ENCODE peak calls at places on chromosomes 16 and 17, in nine cellular contexts. W is NT2/D1; Z is glutamatergic neuron; U is coronary artery; F is heart right ventricle; X is HFFc6; K is activated T-cell treated with anti-CD3 and anti-CD28 coated beads, Interleukin-2, amount 50 U/mL, for 72 hours; L is lung; D is H7. V is an unnamed sample.

GRCh38 chr17:58703137-58703846 is 10.9 kb downstream of the RAD51C start:
- DNase-seq in D (no peak), X (peak; percentile 42), L (no peak), W (no peak), F (no peak), Z (no peak), U (no peak), K (no peak), V (no peak)

GRCh38 chr16:10525214-10525825 is 55.1 kb downstream of the EMP2 start:
- DNase-seq in X (no peak), K (no peak), F (no peak), L (no peak), U (no peak), W (no peak), D (no peak), Z (no peak), V (no peak)

GRCh38 chr16:21222495-21223337 is 10.8 kb upstream of the ANKS4B start:
- DNase-seq in L (no peak), X (no peak), D (no peak), K (no peak), W (no peak), U (no peak), Z (no peak), F (no peak), V (no peak)

GRCh38 chr16:66900721-66901441 is 17.8 kb downstream of the CDH16 start:
- DNase-seq in D (peak; percentile 49), K (no peak), X (no peak), W (no peak), U (no peak), Z (no peak), L (no peak), F (peak; percentile 33), V (no peak)

GRCh38 chr16:1216296-1216619 is 8.8 kb downstream of the TPSG1 start:
- DNase-seq in Z (no peak), U (no peak), W (no peak), K (no peak), D (peak; percentile 64), L (no peak), F (no peak), X (no peak), V (peak; percentile 3)

GRCh38 chr17:6476834-6477210 is 32.6 kb downstream of the PIMREG start:
- DNase-seq in Z (no peak), W (no peak), X (no peak), F (no peak), U (no peak), L (no peak), K (no peak), D (no peak), V (no peak)

GRCh38 chr16:82033683-82034300 is 1.3 kb upstream of the HSD17B2 start:
- DNase-seq in D (no peak), W (no peak), L (no peak), K (no peak), Z (no peak), X (no peak), F (no peak), U (no peak), V (no peak)

GRCh38 chr17:13016881-13017622 is 775 bp downstream of the ELAC2 start:
- DNase-seq in F (no peak), U (no peak), Z (no peak), D (no peak), W (no peak), K (no peak), X (peak; percentile 28), L (no peak), V (no peak)

GRCh38 chr17:81420769-81421462 is 25.7 kb downstream of the BAHCC1 start:
- DNase-seq in U (peak; percentile 91), K (no peak), D (no peak), Z (no peak), X (no peak), L (no peak), W (no peak), F (peak; percentile 66), V (no peak)

GRCh38 chr17:2954898-2955445 is 108.4 kb downstream of the OR1D5 start:
- DNase-seq in W (no peak), D (no peak), K (peak; percentile 17), Z (no peak), U (no peak), L (no peak), X (peak; percentile 92), F (no peak), V (peak; percentile 0)

GRCh38 chr16:67436640-67437193 is 5.8 kb downstream of the HSD11B2 start:
- DNase-seq in F (no peak), K (no peak), Z (no peak), X (no peak), W (no peak), L (no peak), U (no peak), D (no peak), V (no peak)

GRCh38 chr16:23055481-23055880 is 93.8 kb downstream of the USP31 start:
- DNase-seq in L (no peak), Z (no peak), F (no peak), D (no peak), K (no peak), U (no peak), X (no peak), W (no peak), V (no peak)

GRCh38 chr17:66747561-66748275 is 87.2 kb upstream of the CACNG5 start:
- DNase-seq in F (no peak), L (no peak), D (no peak), W (no peak), X (peak; percentile 46), U (no peak), K (no peak), Z (peak; percentile 62), V (no peak)

GRCh38 chr16:24931091-24931490 is 84.1 kb downstream of the ARHGAP17 start:
- DNase-seq in F (no peak), Z (no peak), U (no peak), D (no peak), W (no peak), L (no peak), K (no peak), X (no peak), V (no peak)

GRCh38 chr17:227581-228222 is 46.3 kb upstream of the DOC2B start:
- DNase-seq in Z (no peak), X (no peak), K (no peak), D (no peak), U (no peak), W (no peak), F (no peak), L (no peak), V (no peak)

GRCh38 chr17:4605826-4606225 is 21.5 kb downstream of the SMTNL2 start:
- DNase-seq in X (no peak), K (no peak), W (no peak), L (no peak), Z (no peak), F (peak; percentile 55), U (no peak), D (peak; percentile 49), V (no peak)

GRCh38 chr17:57666198-57666870 is 78.8 kb downstream of the CCDC182 start:
- DNase-seq in W (no peak), X (no peak), D (no peak), Z (no peak), K (no peak), U (peak; percentile 38), L (no peak), F (peak; percentile 1), V (no peak)

GRCh38 chr16:62280556-62280955 is 244.3 kb upstream of the CDH8 start:
- DNase-seq in K (no peak), Z (no peak), F (no peak), U (no peak), L (no peak), D (no peak), X (no peak), W (no peak), V (no peak)

GRCh38 chr17:42277342-42277712 is 1.1 kb upstream of the STAT5B start:
- DNase-seq in X (no peak), U (no peak), Z (no peak), F (no peak), D (no peak), L (no peak), K (no peak), W (no peak), V (peak; percentile 27)

GRCh38 chr17:72804949-72805348 is 287.5 kb downstream of the SLC39A11 start:
- DNase-seq in W (no peak), X (no peak), Z (no peak), U (no peak), K (no peak), D (no peak), L (no peak), F (no peak), V (no peak)

GRCh38 chr16:11272921-11273720 is at the start of gene PRM3:
- DNase-seq in Z (no peak), D (no peak), L (no peak), U (no peak), X (no peak), W (no peak), F (no peak), K (no peak), V (no peak)

GRCh38 chr16:46607529-46607928 is 13.7 kb downstream of the SHCBP1 start:
- DNase-seq in W (no peak), F (no peak), K (no peak), D (no peak), L (no peak), Z (no peak), X (peak; percentile 69), U (no peak), V (no peak)

GRCh38 chr16:68310441-68311315 is at the start of the genes PRMT7 and SLC7A6OS:
- DNase-seq in F (peak; percentile 90), U (peak; percentile 85), W (peak; percentile 90), D (peak; percentile 97), X (peak; percentile 83), L (peak; percentile 92), Z (peak; percentile 94), K (peak; percentile 96), V (peak; percentile 55)

GRCh38 chr17:56887105-56887504 is 26.7 kb downstream of the TRIM25 start:
- DNase-seq in F (no peak), Z (no peak), L (no peak), W (no peak), X (no peak), K (no peak), D (no peak), U (no peak), V (no peak)

GRCh38 chr17:49061524-49061943 is 64.3 kb downstream of the IGF2BP1 start:
- DNase-seq in D (no peak), W (no peak), U (no peak), K (no peak), F (no peak), X (no peak), L (no peak), Z (no peak), V (no peak)

GRCh38 chr17:56230660-56231059 is 77.4 kb downstream of the ANKFN1 start:
- DNase-seq in W (no peak), K (no peak), Z (no peak), L (no peak), F (no peak), D (no peak), U (no peak), X (no peak), V (no peak)

GRCh38 chr17:64281962-64282752 is 19.1 kb upstream of the TEX2 start:
- DNase-seq in U (no peak), K (peak; percentile 52), F (peak; percentile 56), W (peak; percentile 49), D (peak; percentile 78), X (peak; percentile 47), L (peak; percentile 54), Z (peak; percentile 56), V (peak; percentile 68)

GRCh38 chr17:54867634-54868033 is 33.0 kb upstream of the TOM1L1 start:
- DNase-seq in K (no peak), Z (no peak), F (no peak), U (no peak), W (no peak), D (no peak), L (no peak), X (no peak), V (no peak)

V was measured in NCI-H774.